ENCODE peak calls at places on chromosomes 1 and 21, in five cellular contexts. V is AG04450, U is astrocyte of the spinal cord, W is GM12864, M is fibroblast of mammary gland. H is an unnamed sample.

GRCh38 chr21:28867401-28867800 is 125.3 kb downstream of the LTN1 start:
- DNase-seq in V (no peak), U (peak), W (no peak), M (peak), H (no peak)

GRCh38 chr1:151944859-151945575 is 35.7 kb upstream of the THEM4 start:
- DNase-seq in V (no peak), U (no peak), W (no peak), M (peak), H (no peak)

GRCh38 chr1:64061430-64062104 is 141.9 kb upstream of the UBE2U start:
- DNase-seq in V (no peak), U (no peak), W (no peak), M (no peak), H (no peak)

GRCh38 chr1:206635983-206636354 is 633 bp downstream of the DYRK3 start:
- DNase-seq in V (no peak), U (peak), W (no peak), M (peak), H (no peak)

GRCh38 chr1:96487404-96487803 is 234.2 kb upstream of the PTBP2 start:
- DNase-seq in V (no peak), U (peak), W (no peak), M (no peak), H (no peak)

GRCh38 chr1:92502247-92502646 is 15.5 kb upstream of the GFI1 start:
- DNase-seq in V (peak), U (peak), W (no peak), M (peak), H (peak)

GRCh38 chr1:225677350-225678124 is 24.6 kb upstream of the ENAH start:
- DNase-seq in V (no peak), U (no peak), W (no peak), M (no peak), H (no peak)

GRCh38 chr1:200038987-200039848 is 11.7 kb downstream of the NR5A2 start:
- DNase-seq in V (no peak), U (no peak), W (no peak), M (peak), H (no peak)

GRCh38 chr1:223726380-223727001 is 14.2 kb downstream of the CAPN2 start:
- DNase-seq in V (peak), U (peak), W (peak), M (peak), H (peak)

GRCh38 chr1:38330799-38331198 is 284.2 kb upstream of the POU3F1 start:
- DNase-seq in V (no peak), U (no peak), W (no peak), M (no peak), H (no peak)

GRCh38 chr1:59046134-59046533 is 250.8 kb upstream of the FGGY start:
- DNase-seq in V (no peak), U (no peak), W (no peak), M (peak), H (no peak)

GRCh38 chr1:39089811-39090519 is 63.8 kb downstream of the NDUFS5 start:
- DNase-seq in V (no peak), U (no peak), W (no peak), M (peak), H (no peak)

GRCh38 chr1:53593758-53594380 is 134.7 kb downstream of the DMRTB1 start:
- DNase-seq in V (no peak), U (no peak), W (no peak), M (no peak), H (no peak)

GRCh38 chr1:203926025-203926540 is 64.7 kb downstream of the SNRPE start:
- DNase-seq in V (peak), U (peak), W (no peak), M (peak), H (no peak)

GRCh38 chr1:232678185-232678886 is 48.4 kb upstream of the SIPA1L2 start:
- DNase-seq in V (no peak), U (no peak), W (no peak), M (no peak), H (no peak)

GRCh38 chr1:206588492-206588891 is 23.8 kb downstream of the EIF2D start:
- DNase-seq in V (no peak), U (no peak), W (no peak), M (no peak), H (no peak)

GRCh38 chr1:188904201-188904600 is 1573.5 kb downstream of the BRINP3 start:
- DNase-seq in V (no peak), U (peak), W (no peak), M (no peak), H (no peak)

GRCh38 chr1:62823556-62823955 is 39.6 kb downstream of the ATG4C start:
- DNase-seq in V (no peak), U (peak), W (no peak), M (no peak), H (no peak)

GRCh38 chr1:165678509-165678908 is 19.9 kb downstream of the ALDH9A1 start:
- DNase-seq in V (no peak), U (no peak), W (no peak), M (no peak), H (no peak)

GRCh38 chr1:165903672-165904071 is 76.3 kb downstream of the UCK2 start:
- DNase-seq in V (no peak), U (peak), W (no peak), M (peak), H (no peak)

GRCh38 chr21:41745971-41746743 is 20.7 kb downstream of the RIPK4 start:
- DNase-seq in V (no peak), U (no peak), W (no peak), M (no peak), H (no peak)

GRCh38 chr1:71719330-71719729 is 563.0 kb downstream of the NEGR1 start:
- DNase-seq in V (no peak), U (no peak), W (no peak), M (no peak), H (no peak)

GRCh38 chr1:172383541-172383940 is 36.9 kb upstream of the C1orf105 start:
- DNase-seq in V (no peak), U (peak), W (no peak), M (peak), H (peak)

GRCh38 chr1:236185687-236186086 is 43.3 kb downstream of the GPR137B start:
- DNase-seq in V (no peak), U (no peak), W (no peak), M (no peak), H (no peak)

GRCh38 chr1:54337928-54338327 is 68.3 kb downstream of the SSBP3 start:
- DNase-seq in V (no peak), U (no peak), W (no peak), M (no peak), H (no peak)

GRCh38 chr1:11045428-11046269 is 1.4 kb downstream of the MASP2 start:
- DNase-seq in V (no peak), U (no peak), W (no peak), M (no peak), H (no peak)

GRCh38 chr1:212488436-212489283 is 55.9 kb downstream of the NENF start:
- DNase-seq in V (peak), U (peak), W (peak), M (peak), H (peak)

GRCh38 chr1:175207971-175208370 is 15.4 kb upstream of the KIAA0040 start:
- DNase-seq in V (no peak), U (no peak), W (no peak), M (no peak), H (no peak)

GRCh38 chr1:203906932-203907331 is 45.5 kb downstream of the SNRPE start:
- DNase-seq in V (peak), U (peak), W (no peak), M (peak), H (peak)

DNA sequence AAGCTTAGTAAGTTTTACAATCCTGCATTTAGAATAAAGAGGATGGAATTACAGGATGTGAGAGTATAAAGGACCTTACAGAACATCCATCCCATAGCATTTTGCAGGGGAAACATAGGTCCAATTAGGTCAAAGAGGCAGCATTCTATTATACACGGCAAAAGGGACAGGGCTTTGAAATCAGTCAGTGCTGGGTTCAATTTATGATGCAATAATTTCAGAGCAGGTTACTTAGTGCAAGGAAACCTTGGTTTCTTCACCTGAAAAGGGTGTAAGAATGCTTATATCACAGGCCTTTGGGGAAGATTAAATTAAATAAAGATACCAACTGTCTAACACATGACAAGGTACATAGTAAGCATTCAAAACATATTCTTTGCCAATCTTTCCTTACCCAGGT is 17.1 kb upstream of the NTNG1 start:
- DNase-seq in V (no peak), U (no peak), W (no peak), M (no peak), H (no peak)
- H3K4me3 ChIP-seq in V (no peak), U (no peak), W (no peak), M (no peak), H (no peak)

GRCh38 chr1:150548632-150549495 is at the start of gene ADAMTSL4:
- DNase-seq in V (no peak), U (peak), W (no peak), M (peak), H (no peak)
- TF ChIP-seq CTCF in V (peak), U (peak), W (peak), M (no peak), H (no peak)

GRCh38 chr1:167645625-167646410 is 15.8 kb downstream of the RCSD1 start:
- DNase-seq in V (no peak), U (no peak), W (no peak), M (no peak), H (no peak)

GRCh38 chr1:167648978-167649752 is 19.1 kb downstream of the RCSD1 start:
- DNase-seq in V (no peak), U (no peak), W (no peak), M (no peak), H (no peak)

GRCh38 chr1:167650266-167651160 is 20.5 kb downstream of the RCSD1 start:
- DNase-seq in V (no peak), U (no peak), W (no peak), M (no peak), H (no peak)

GRCh38 chr1:167651161-167651693 is 21.2 kb downstream of the RCSD1 start:
- DNase-seq in V (no peak), U (no peak), W (no peak), M (no peak), H (no peak)

DNA sequence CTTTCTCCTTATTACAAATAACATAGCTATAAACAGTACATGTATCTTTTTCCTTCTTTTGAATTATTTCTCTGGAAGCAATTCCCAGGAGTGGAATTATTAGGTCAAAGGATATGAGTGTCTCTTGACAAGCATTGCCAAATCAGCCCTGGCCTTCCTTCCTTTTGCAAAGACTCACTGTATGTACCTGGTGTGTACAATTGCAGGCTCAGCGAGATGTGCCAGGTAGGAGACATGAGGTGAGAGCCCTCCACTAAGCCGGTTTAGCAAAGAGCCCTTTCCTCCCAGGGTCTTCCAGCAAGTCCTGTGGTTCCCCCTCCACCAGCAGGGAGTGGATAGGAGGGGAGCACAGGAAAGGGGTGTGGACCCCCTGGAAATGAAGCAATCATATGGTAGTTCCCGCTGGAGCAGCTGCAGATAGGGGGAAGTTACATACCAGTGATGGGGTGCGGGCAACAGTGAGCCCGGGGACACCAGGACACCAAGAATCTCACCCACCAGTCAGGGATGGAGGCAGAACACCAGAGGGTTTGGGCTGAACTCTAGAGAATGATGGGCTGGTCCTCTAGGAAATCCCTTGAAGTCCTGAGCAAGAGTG is 18.3 kb downstream of the RCSD1 start:
- DNase-seq in V (no peak), U (no peak), W (no peak), M (no peak), H (no peak)
- H3K4me3 ChIP-seq in V (no peak), U (no peak), W (no peak), M (no peak), H (no peak)

GRCh38 chr1:184208622-184209021 is 157.1 kb downstream of the TSEN15 start:
- DNase-seq in V (no peak), U (no peak), W (no peak), M (no peak), H (no peak)

GRCh38 chr1:184212649-184213314 is 161.3 kb downstream of the TSEN15 start:
- DNase-seq in V (peak), U (peak), W (no peak), M (peak), H (peak)

GRCh38 chr1:184210048-184210447 is 158.5 kb downstream of the TSEN15 start:
- DNase-seq in V (no peak), U (peak), W (no peak), M (peak), H (peak)

GRCh38 chr1:184214128-184214527 is 162.6 kb downstream of the TSEN15 start:
- DNase-seq in V (no peak), U (no peak), W (no peak), M (no peak), H (no peak)

DNA sequence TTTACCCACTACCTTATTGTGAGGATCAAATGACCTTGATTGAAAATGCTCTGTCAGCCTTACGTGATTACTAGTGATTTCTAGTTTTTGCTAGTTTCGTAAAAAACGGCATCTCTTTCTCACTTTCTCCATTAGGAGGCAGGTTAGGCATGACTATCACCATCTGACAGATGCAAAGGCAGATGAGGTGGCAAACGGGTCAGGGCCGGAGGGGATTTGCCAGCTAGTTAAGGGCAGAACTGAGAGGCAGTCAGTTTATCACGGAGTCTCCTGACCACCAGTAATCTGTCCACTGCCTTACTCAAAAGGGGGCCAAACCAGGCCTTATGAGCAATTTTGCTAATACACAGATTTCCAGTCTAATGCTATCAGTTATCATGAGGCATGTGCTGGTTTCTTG is 159.3 kb downstream of the TSEN15 start:
- DNase-seq in V (no peak), U (no peak), W (no peak), M (no peak), H (no peak)
- TF ChIP-seq CTCF in V (peak), U (no peak), W (no peak), M (no peak), H (no peak)

DNA sequence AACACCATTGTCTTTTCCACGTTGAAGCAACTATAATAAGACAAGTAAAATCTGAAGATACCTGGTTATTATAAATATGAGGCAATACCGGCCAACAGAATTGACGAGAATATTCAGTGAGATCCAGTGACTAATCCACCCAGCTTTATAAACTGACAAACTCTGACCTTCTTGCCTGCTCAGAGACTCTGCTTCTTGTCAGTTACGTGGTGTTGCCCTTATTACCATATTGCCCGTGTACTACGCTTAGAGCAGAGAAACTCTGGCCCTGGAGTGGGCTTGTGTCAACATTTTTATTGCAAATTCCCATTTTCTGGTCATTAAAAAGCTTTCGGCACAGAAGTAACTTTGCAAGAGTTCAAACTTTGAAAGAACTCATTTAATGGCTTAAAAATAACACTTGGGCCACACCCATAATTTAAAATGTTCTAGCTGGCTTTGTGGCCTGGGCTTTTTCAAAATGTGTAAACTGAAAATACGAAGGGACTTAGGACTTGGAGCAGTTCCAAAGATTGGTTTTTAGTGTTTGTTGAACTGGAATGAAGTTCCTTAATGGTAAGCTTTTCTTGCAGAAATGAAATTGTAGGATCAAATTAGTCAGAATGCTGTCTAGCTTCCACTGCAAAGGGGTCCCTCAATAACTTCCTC is 266.2 kb downstream of the LMO4 start:
- DNase-seq in V (no peak), U (peak), W (no peak), M (no peak), H (no peak)
- H3K4me3 ChIP-seq in V (no peak), U (no peak), W (no peak), M (no peak), H (no peak)

GRCh38 chr1:12078938-12079861 is 16.1 kb downstream of the TNFRSF8 start:
- DNase-seq in V (peak), U (peak), W (peak), M (peak), H (no peak)
- TF ChIP-seq CTCF in V (peak), U (peak), W (peak), M (peak), H (peak)

GRCh38 chr1:248824301-248824700 is 1.4 kb downstream of the SH3BP5L start:
- DNase-seq in V (no peak), U (no peak), W (no peak), M (no peak), H (no peak)
- H3K4me3 ChIP-seq in V (peak), U (no peak), W (no peak), M (peak), H (peak)

GRCh38 chr1:149925751-149926150 is 1.9 kb downstream of the SF3B4 start:
- DNase-seq in V (no peak), U (no peak), W (no peak), M (no peak), H (no peak)
- TF ChIP-seq CTCF in V (no peak), U (no peak), W (no peak), M (no peak), H (no peak)

H was measured in AG04449.